ENCODE peak calls at places on chromosomes 16 and 17, in ten cellular contexts. Q is suprapubic skin, N is K562, G is A549, F is vagina, L is ovary, S is prostate gland, E is right lobe of liver, A is uterus, O is Peyer's patch. W is an unnamed sample.

GRCh38 chr17:74199306-74200092 is 4.0 kb upstream of the RPL38 start:
- DNase-seq in Q (no peak), N (peak; percentile 81), G (peak; percentile 73), F (no peak), L (peak; percentile 62), S (no peak), E (peak; percentile 70), A (no peak), O (peak; percentile 82), W (peak; percentile 78)

GRCh38 chr16:28609631-28610594 is at the start of gene SULT1A1:
- DNase-seq in Q (peak; percentile 83), N (peak; percentile 60), G (no peak), F (peak; percentile 91), L (no peak), S (no peak), E (peak; percentile 96), A (no peak), O (peak; percentile 96), W (peak; percentile 50)

GRCh38 chr17:61495161-61495857 is 43.1 kb downstream of the TBX4 start:
- DNase-seq in Q (no peak), N (no peak), G (no peak), F (no peak), L (no peak), S (no peak), E (no peak), A (no peak), O (no peak), W (no peak)

GRCh38 chr16:1906846-1907165 is 11.4 kb downstream of the HS3ST6 start:
- DNase-seq in Q (no peak), N (no peak), G (no peak), F (no peak), L (no peak), S (no peak), E (no peak), A (no peak), O (no peak), W (no peak)

GRCh38 chr16:7624871-7625766 is 292.5 kb downstream of the RBFOX1 start:
- DNase-seq in Q (no peak), N (no peak), G (no peak), F (no peak), L (no peak), S (no peak), E (no peak), A (no peak), O (no peak), W (no peak)

GRCh38 chr16:77531741-77532140 is 96.9 kb upstream of the ADAMTS18 start:
- DNase-seq in Q (no peak), N (no peak), G (peak; percentile 36), F (no peak), L (no peak), S (no peak), E (no peak), A (no peak), O (no peak), W (no peak)

GRCh38 chr17:42924891-42925290 is 24.3 kb downstream of the G6PC1 start:
- DNase-seq in Q (no peak), N (no peak), G (no peak), F (no peak), L (no peak), S (no peak), E (no peak), A (no peak), O (no peak), W (no peak)

GRCh38 chr17:76246080-76247066 is 6.1 kb upstream of the RNF157 start:
- DNase-seq in Q (peak; percentile 51), N (no peak), G (no peak), F (no peak), L (no peak), S (no peak), E (no peak), A (no peak), O (no peak), W (no peak)

GRCh38 chr16:27230562-27230991 is 27.3 kb downstream of the KDM8 start:
- DNase-seq in Q (no peak), N (no peak), G (no peak), F (no peak), L (no peak), S (no peak), E (peak; percentile 54), A (no peak), O (peak; percentile 93), W (no peak)

GRCh38 chr17:41367426-41368075 is 2.1 kb downstream of the KRT33B start:
- DNase-seq in Q (no peak), N (no peak), G (no peak), F (no peak), L (no peak), S (no peak), E (no peak), A (no peak), O (no peak), W (no peak)

GRCh38 chr17:67557052-67557845 is 160.5 kb upstream of the NOL11 start:
- DNase-seq in Q (no peak), N (no peak), G (no peak), F (no peak), L (no peak), S (no peak), E (no peak), A (no peak), O (no peak), W (no peak)

GRCh38 chr17:40963838-40964237 is 2.9 kb downstream of the KRT39 start:
- DNase-seq in Q (no peak), N (peak; percentile 39), G (peak; percentile 37), F (no peak), L (no peak), S (no peak), E (no peak), A (no peak), O (no peak), W (no peak)

GRCh38 chr16:19699472-19699871 is 18.6 kb downstream of the KNOP1 start:
- DNase-seq in Q (no peak), N (no peak), G (no peak), F (no peak), L (no peak), S (no peak), E (peak; percentile 45), A (no peak), O (no peak), W (no peak)
- H3K27ac ChIP-seq in Q (peak overlapping the region; percentile 3), N (no peak overlapping the region), G (peak overlapping the region; percentile 63), F (peak overlapping the region; percentile 89), L (peak overlapping the region; percentile 58), S (peak overlapping the region; percentile 51), E (peak overlapping the region; percentile 53), A (peak overlapping the region; percentile 85), O (no peak overlapping the region), W (peak overlapping the region; percentile 66)

DNA sequence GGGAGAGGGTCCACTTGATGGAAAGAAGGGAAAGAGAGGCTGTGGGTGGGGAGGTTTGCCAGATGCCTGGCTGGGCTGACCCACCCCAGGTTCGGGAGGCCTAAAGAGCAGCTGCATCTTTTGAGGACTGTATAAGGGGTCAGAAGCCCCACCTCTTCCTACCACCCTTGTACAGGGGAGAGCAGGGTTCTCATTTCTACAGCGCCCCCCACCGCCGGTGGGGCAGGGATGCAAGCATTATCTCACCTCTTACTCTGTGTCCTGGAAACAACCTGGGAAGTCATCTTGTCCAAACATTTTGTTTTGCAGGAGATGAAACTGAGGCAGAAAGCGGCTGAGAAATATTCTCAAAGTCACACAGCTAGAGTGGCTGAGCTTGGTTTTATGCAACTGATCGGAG is 22.5 kb upstream of the CCDC182 start:
- DNase-seq in Q (no peak), N (no peak), G (no peak), F (no peak), L (no peak), S (no peak), E (no peak), A (no peak), O (no peak), W (no peak)
- TF ChIP-seq CTCF in Q (no peak), N (peak; percentile 14), G (no peak), F (no peak), L (no peak), S (no peak), E (no peak), A (no peak), O (no peak), W (no peak)

DNA sequence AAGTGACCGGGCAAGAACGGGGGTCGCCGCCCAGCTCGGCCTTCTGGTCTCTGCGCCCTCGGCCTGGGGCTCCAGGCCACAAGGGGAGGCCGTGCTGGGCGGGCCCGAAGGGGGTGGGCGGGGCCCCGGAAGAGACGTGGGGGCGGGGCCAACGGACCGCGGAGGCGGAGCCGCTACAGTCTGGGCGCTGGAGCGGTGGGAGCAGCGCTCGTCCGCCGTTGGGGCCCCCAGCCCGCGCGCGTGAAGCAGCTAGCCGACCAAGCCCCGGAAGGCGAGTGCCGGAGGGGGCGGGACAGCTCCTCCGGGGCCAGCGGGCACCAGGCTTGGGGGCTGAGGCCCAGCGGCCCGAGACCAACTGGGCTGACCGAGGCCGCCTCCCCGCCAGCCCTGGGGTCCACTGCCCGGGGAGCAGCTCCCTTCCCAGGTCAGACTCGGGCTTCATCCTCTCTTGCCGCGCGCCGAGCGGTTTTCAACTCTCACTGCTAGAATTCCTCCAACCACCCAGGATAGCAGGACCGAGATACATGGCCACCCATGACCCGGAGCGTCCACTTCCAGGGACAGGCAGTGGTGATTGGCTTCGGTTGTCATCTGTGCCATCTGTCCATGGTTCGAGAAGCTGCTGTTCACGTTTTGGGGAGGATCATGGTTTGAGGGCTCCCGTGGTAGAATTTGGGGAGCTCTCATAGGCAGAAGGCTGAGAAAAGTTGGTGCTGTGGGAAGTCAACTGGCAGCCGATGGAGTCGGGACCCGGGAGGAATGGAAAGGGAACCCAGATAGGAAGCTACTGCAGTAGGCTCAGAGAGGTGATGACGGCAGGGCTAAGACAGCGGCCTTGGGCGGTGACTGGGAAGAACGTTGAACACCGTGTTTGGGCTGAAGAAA is 44.6 kb upstream of the LCMT1 start:
- DNase-seq in Q (peak; percentile 89), N (peak; percentile 98), G (peak; percentile 75), F (no peak), L (peak; percentile 93), S (peak; percentile 80), E (peak; percentile 87), A (peak; percentile 81), O (peak; percentile 93), W (peak; percentile 92)
- TF ChIP-seq POLR2A in Q (no peak), N (peak; percentile 92), G (peak; percentile 90), F (no peak), L (peak; percentile 75), S (peak; percentile 80), E (peak; percentile 86), A (peak; percentile 89), O (peak; percentile 88), W (peak; percentile 76)

GRCh38 chr17:28470266-28471126 is 2.9 kb upstream of the SLC13A2 start:
- DNase-seq in Q (no peak), N (peak; percentile 3), G (no peak), F (no peak), L (no peak), S (no peak), E (no peak), A (no peak), O (peak; percentile 63), W (no peak)

GRCh38 chr17:28471127-28471453 is 2.4 kb upstream of the SLC13A2 start:
- DNase-seq in Q (no peak), N (no peak), G (no peak), F (no peak), L (no peak), S (no peak), E (no peak), A (no peak), O (no peak), W (no peak)

GRCh38 chr17:28473542-28473941 is at the start of gene SLC13A2:
- DNase-seq in Q (no peak), N (no peak), G (no peak), F (no peak), L (no peak), S (no peak), E (no peak), A (no peak), O (peak; percentile 74), W (no peak)

GRCh38 chr17:28472871-28473497 is 460 bp upstream of the SLC13A2 start:
- DNase-seq in Q (no peak), N (no peak), G (no peak), F (no peak), L (no peak), S (no peak), E (no peak), A (no peak), O (peak; percentile 65), W (no peak)

GRCh38 chr17:28471531-28472342 is 1.7 kb upstream of the SLC13A2 start:
- DNase-seq in Q (no peak), N (no peak), G (no peak), F (no peak), L (no peak), S (no peak), E (no peak), A (no peak), O (no peak), W (no peak)
- H3K27ac ChIP-seq in Q (no peak overlapping the region), N (no peak overlapping the region), G (no peak overlapping the region), F (no peak overlapping the region), L (no peak overlapping the region), S (no peak overlapping the region), E (no peak overlapping the region), A (no peak overlapping the region), O (peak overlapping the region; percentile 70), W (no peak overlapping the region)